ENCODE peak calls at places on chromosomes 11 and 22, in seven cellular contexts. One of them, this sample, is unnamed.

GRCh38 chr11:110362916-110363574 is 66.6 kb upstream of the RDX start:
- DNase-seq in trophoblast cell: no peak
- DNase-seq in IMR-90: no peak
- DNase-seq in H9: peak
- DNase-seq in H1: no peak
- DNase-seq in neuronal stem cell: peak
- DNase-seq in mesenchymal stem cell: peak
- DNase-seq in this sample: peak

GRCh38 chr22:21942407-21942895 is 10.2 kb downstream of the PPM1F start:
- DNase-seq in trophoblast cell: peak
- DNase-seq in IMR-90: peak
- DNase-seq in H9: no peak
- DNase-seq in H1: no peak
- DNase-seq in neuronal stem cell: no peak
- DNase-seq in mesenchymal stem cell: peak
- DNase-seq in this sample: no peak

GRCh38 chr22:26194313-26194712 is 25.1 kb downstream of the SEZ6L start:
- DNase-seq in trophoblast cell: no peak
- DNase-seq in IMR-90: no peak
- DNase-seq in H9: no peak
- DNase-seq in H1: no peak
- DNase-seq in neuronal stem cell: no peak
- DNase-seq in mesenchymal stem cell: no peak
- DNase-seq in this sample: no peak

GRCh38 chr11:120061761-120062560 is 76.0 kb downstream of the TRIM29 start:
- DNase-seq in trophoblast cell: peak
- DNase-seq in IMR-90: no peak
- DNase-seq in H9: peak
- DNase-seq in H1: peak
- DNase-seq in neuronal stem cell: peak
- DNase-seq in mesenchymal stem cell: no peak
- DNase-seq in this sample: peak

GRCh38 chr22:36239401-36240171 is at the start of gene APOL2:
- DNase-seq in trophoblast cell: peak
- DNase-seq in IMR-90: peak
- DNase-seq in H9: peak
- DNase-seq in H1: peak
- DNase-seq in neuronal stem cell: peak
- DNase-seq in mesenchymal stem cell: peak
- DNase-seq in this sample: peak

GRCh38 chr22:17569971-17570511 is 6.7 kb downstream of the SLC25A18 start:
- DNase-seq in trophoblast cell: no peak
- DNase-seq in IMR-90: peak
- DNase-seq in H9: peak
- DNase-seq in H1: no peak
- DNase-seq in neuronal stem cell: no peak
- DNase-seq in mesenchymal stem cell: no peak
- DNase-seq in this sample: peak

GRCh38 chr11:26842458-26842841 is 120.6 kb upstream of the SLC5A12 start:
- DNase-seq in trophoblast cell: no peak
- DNase-seq in IMR-90: peak
- DNase-seq in H9: no peak
- DNase-seq in H1: no peak
- DNase-seq in neuronal stem cell: no peak
- DNase-seq in mesenchymal stem cell: no peak
- DNase-seq in this sample: no peak

GRCh38 chr11:128904872-128905344 is 13.8 kb downstream of the KCNJ5 start:
- DNase-seq in trophoblast cell: no peak
- DNase-seq in IMR-90: no peak
- DNase-seq in H9: peak
- DNase-seq in H1: peak
- DNase-seq in neuronal stem cell: no peak
- DNase-seq in mesenchymal stem cell: peak
- DNase-seq in this sample: peak

GRCh38 chr22:37095113-37095512 is 14.4 kb downstream of the TMPRSS6 start:
- DNase-seq in trophoblast cell: no peak
- DNase-seq in IMR-90: no peak
- DNase-seq in H9: no peak
- DNase-seq in H1: no peak
- DNase-seq in neuronal stem cell: no peak
- DNase-seq in mesenchymal stem cell: no peak
- DNase-seq in this sample: no peak

GRCh38 chr11:121692236-121692635 is 239.5 kb upstream of the SORL1-AS1 start:
- DNase-seq in trophoblast cell: no peak
- DNase-seq in IMR-90: peak
- DNase-seq in H9: no peak
- DNase-seq in H1: no peak
- DNase-seq in neuronal stem cell: no peak
- DNase-seq in mesenchymal stem cell: no peak
- DNase-seq in this sample: no peak

GRCh38 chr11:12862761-12863469 is 146.2 kb upstream of the RASSF10 start:
- DNase-seq in trophoblast cell: no peak
- DNase-seq in IMR-90: peak
- DNase-seq in H9: peak
- DNase-seq in H1: peak
- DNase-seq in neuronal stem cell: peak
- DNase-seq in mesenchymal stem cell: peak
- DNase-seq in this sample: peak

GRCh38 chr11:103433976-103434375 is 324.8 kb downstream of the DYNC2H1 start:
- DNase-seq in trophoblast cell: no peak
- DNase-seq in IMR-90: peak
- DNase-seq in H9: no peak
- DNase-seq in H1: no peak
- DNase-seq in neuronal stem cell: no peak
- DNase-seq in mesenchymal stem cell: peak
- DNase-seq in this sample: no peak

GRCh38 chr11:33931032-33931431 is 39.2 kb upstream of the LMO2 start:
- DNase-seq in trophoblast cell: no peak
- DNase-seq in IMR-90: no peak
- DNase-seq in H9: no peak
- DNase-seq in H1: no peak
- DNase-seq in neuronal stem cell: no peak
- DNase-seq in mesenchymal stem cell: peak
- DNase-seq in this sample: no peak

GRCh38 chr11:8720868-8721739 is 38.5 kb downstream of the RPL27A start:
- DNase-seq in trophoblast cell: peak
- DNase-seq in IMR-90: no peak
- DNase-seq in H9: no peak
- DNase-seq in H1: no peak
- DNase-seq in neuronal stem cell: no peak
- DNase-seq in mesenchymal stem cell: peak
- DNase-seq in this sample: peak

GRCh38 chr11:134512061-134512460 is 100.0 kb upstream of the B3GAT1 start:
- DNase-seq in trophoblast cell: no peak
- DNase-seq in IMR-90: no peak
- DNase-seq in H9: no peak
- DNase-seq in H1: no peak
- DNase-seq in neuronal stem cell: no peak
- DNase-seq in mesenchymal stem cell: no peak
- DNase-seq in this sample: no peak

GRCh38 chr22:21961886-21962654 is 9.4 kb upstream of the PPM1F start:
- DNase-seq in trophoblast cell: no peak
- DNase-seq in IMR-90: peak
- DNase-seq in H9: no peak
- DNase-seq in H1: no peak
- DNase-seq in neuronal stem cell: no peak
- DNase-seq in mesenchymal stem cell: peak
- DNase-seq in this sample: no peak

GRCh38 chr11:123765601-123766000 is 11.3 kb upstream of the OR6X1 start:
- DNase-seq in trophoblast cell: peak
- DNase-seq in IMR-90: no peak
- DNase-seq in H9: no peak
- DNase-seq in H1: no peak
- DNase-seq in neuronal stem cell: no peak
- DNase-seq in mesenchymal stem cell: no peak
- DNase-seq in this sample: no peak

GRCh38 chr11:62999649-63000048 is 14.9 kb upstream of the SLC22A6 start:
- DNase-seq in trophoblast cell: no peak
- DNase-seq in IMR-90: no peak
- DNase-seq in H9: no peak
- DNase-seq in H1: no peak
- DNase-seq in neuronal stem cell: no peak
- DNase-seq in mesenchymal stem cell: no peak
- DNase-seq in this sample: no peak

GRCh38 chr11:96341237-96342130 is 1.5 kb downstream of the MAML2 start:
- DNase-seq in trophoblast cell: no peak
- DNase-seq in IMR-90: peak
- DNase-seq in H9: peak
- DNase-seq in H1: peak
- DNase-seq in neuronal stem cell: peak
- DNase-seq in mesenchymal stem cell: peak
- DNase-seq in this sample: no peak

GRCh38 chr11:59423835-59424234 is 2.4 kb downstream of the OR5A2 start:
- DNase-seq in trophoblast cell: no peak
- DNase-seq in IMR-90: no peak
- DNase-seq in H9: no peak
- DNase-seq in H1: no peak
- DNase-seq in neuronal stem cell: no peak
- DNase-seq in mesenchymal stem cell: no peak
- DNase-seq in this sample: no peak

GRCh38 chr11:8641332-8641731 is 41.1 kb downstream of the TRIM66 start:
- DNase-seq in trophoblast cell: no peak
- DNase-seq in IMR-90: no peak
- DNase-seq in H9: no peak
- DNase-seq in H1: no peak
- DNase-seq in neuronal stem cell: no peak
- DNase-seq in mesenchymal stem cell: no peak
- DNase-seq in this sample: no peak

GRCh38 chr11:60868682-60869450 is 1.5 kb downstream of the ZP1 start:
- DNase-seq in trophoblast cell: no peak
- DNase-seq in IMR-90: no peak
- DNase-seq in H9: no peak
- DNase-seq in H1: no peak
- DNase-seq in neuronal stem cell: no peak
- DNase-seq in mesenchymal stem cell: no peak
- DNase-seq in this sample: no peak

GRCh38 chr11:130001491-130002351 is 914 bp downstream of the PRDM10 start:
- DNase-seq in trophoblast cell: peak
- DNase-seq in IMR-90: peak
- DNase-seq in H9: peak
- DNase-seq in H1: peak
- DNase-seq in neuronal stem cell: peak
- DNase-seq in mesenchymal stem cell: peak
- DNase-seq in this sample: peak

GRCh38 chr22:28938286-28938833 is 55.0 kb downstream of the ZNRF3 start:
- DNase-seq in trophoblast cell: no peak
- DNase-seq in IMR-90: no peak
- DNase-seq in H9: no peak
- DNase-seq in H1: no peak
- DNase-seq in neuronal stem cell: no peak
- DNase-seq in mesenchymal stem cell: no peak
- DNase-seq in this sample: peak

GRCh38 chr22:45019861-45020655 is 10.3 kb upstream of the PHF21B start:
- DNase-seq in trophoblast cell: no peak
- DNase-seq in IMR-90: no peak
- DNase-seq in H9: peak
- DNase-seq in H1: no peak
- DNase-seq in neuronal stem cell: no peak
- DNase-seq in mesenchymal stem cell: no peak
- DNase-seq in this sample: peak
- H3K4ac ChIP-seq in trophoblast cell: no peak
- H3K4ac ChIP-seq in IMR-90: no peak
- H3K4ac ChIP-seq in H9: no peak
- H3K4ac ChIP-seq in H1: no peak
- H3K4ac ChIP-seq in neuronal stem cell: no peak
- H3K4ac ChIP-seq in mesenchymal stem cell: no peak
- H3K4ac ChIP-seq in this sample: no peak

DNA sequence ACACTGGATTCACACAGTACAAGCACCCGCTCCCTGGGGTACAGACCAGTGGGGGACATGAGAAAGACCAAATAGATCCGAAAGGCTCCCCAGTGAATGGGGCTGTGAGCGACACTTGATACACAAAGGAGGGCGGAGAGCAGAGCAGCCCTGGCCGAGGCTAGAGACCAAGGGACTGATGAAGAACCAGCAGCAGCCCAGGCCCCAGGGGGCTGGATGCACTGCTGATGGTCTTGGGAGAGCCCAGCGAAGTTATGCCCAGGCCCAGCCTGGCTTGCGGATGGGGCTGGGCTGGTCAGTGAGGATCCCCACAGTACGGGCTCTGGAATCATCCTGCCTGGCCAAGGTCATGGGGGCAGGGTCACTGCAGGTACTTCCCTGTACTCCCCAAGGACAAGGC is 23.2 kb downstream of the ARHGAP1 start:
- DNase-seq in trophoblast cell: no peak
- DNase-seq in IMR-90: no peak
- DNase-seq in H9: no peak
- DNase-seq in H1: no peak
- DNase-seq in neuronal stem cell: no peak
- DNase-seq in mesenchymal stem cell: no peak
- DNase-seq in this sample: no peak
- H4K8ac ChIP-seq in trophoblast cell: no peak
- H4K8ac ChIP-seq in IMR-90: no peak
- H4K8ac ChIP-seq in H9: no peak
- H4K8ac ChIP-seq in H1: peak
- H4K8ac ChIP-seq in neuronal stem cell: no peak
- H4K8ac ChIP-seq in mesenchymal stem cell: no peak
- H4K8ac ChIP-seq in this sample: no peak

GRCh38 chr11:3050386-3051325 is 6.6 kb downstream of the CARS1 start:
- DNase-seq in trophoblast cell: peak
- DNase-seq in IMR-90: no peak
- DNase-seq in H9: no peak
- DNase-seq in H1: no peak
- DNase-seq in neuronal stem cell: no peak
- DNase-seq in mesenchymal stem cell: no peak
- DNase-seq in this sample: no peak
- H3K4ac ChIP-seq in trophoblast cell: peak
- H3K4ac ChIP-seq in IMR-90: peak
- H3K4ac ChIP-seq in H9: no peak
- H3K4ac ChIP-seq in H1: no peak
- H3K4ac ChIP-seq in neuronal stem cell: no peak
- H3K4ac ChIP-seq in mesenchymal stem cell: peak
- H3K4ac ChIP-seq in this sample: no peak

DNA sequence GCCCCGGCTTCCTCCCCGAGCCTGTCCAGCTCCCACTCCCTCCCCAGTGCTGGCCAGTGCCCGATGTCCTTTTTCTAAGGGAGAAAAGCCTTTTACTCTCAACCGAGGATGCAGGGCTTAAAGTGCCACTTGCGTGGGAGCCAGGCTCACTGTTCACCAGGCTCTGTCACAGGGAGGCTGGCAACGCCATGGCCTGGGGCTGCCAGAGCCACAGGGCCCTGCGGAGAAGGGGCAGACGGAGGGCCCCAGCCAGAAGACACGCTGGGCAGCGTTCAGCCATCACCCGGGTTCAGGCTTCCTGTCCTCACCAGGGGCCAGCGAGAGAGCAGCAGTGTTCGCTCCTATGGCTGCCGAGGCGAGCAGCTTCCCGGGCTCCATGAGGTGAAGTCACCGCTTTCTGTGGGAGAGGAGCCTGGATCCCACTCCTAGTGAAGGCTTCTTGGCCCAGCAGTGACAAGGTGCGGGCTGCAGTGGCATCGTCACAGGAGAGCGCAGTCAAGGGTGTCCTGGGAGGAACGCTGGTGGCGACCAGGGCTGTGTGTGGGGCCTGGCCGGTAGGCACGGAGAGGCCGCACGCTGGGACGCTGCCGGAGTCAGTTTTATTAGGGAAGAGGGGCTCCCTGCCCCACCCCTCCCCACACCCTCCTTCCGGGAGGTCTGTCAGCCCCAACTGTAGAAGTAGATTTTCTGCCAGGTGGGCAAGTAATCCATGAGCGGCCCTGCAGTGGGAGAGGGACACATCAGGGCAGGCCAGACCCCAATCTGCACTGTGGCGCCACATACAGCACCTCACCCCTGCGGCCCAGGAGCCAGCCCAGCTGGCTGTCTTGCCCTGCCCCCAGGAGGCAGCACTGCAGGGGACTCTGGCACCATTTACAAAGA is 2.8 kb upstream of the FREY1 start:
- DNase-seq in trophoblast cell: no peak
- DNase-seq in IMR-90: no peak
- DNase-seq in H9: no peak
- DNase-seq in H1: no peak
- DNase-seq in neuronal stem cell: no peak
- DNase-seq in mesenchymal stem cell: no peak
- DNase-seq in this sample: no peak
- H4K8ac ChIP-seq in trophoblast cell: no peak
- H4K8ac ChIP-seq in IMR-90: no peak
- H4K8ac ChIP-seq in H9: no peak
- H4K8ac ChIP-seq in H1: no peak
- H4K8ac ChIP-seq in neuronal stem cell: no peak
- H4K8ac ChIP-seq in mesenchymal stem cell: no peak
- H4K8ac ChIP-seq in this sample: no peak